ENCODE peak calls at places on chromosomes 11 and 22, in five cellular contexts. Y is neural progenitor cell; H is uterus; Q is IMR-90; F is CD8-positive, alpha-beta T cell. R is an unnamed sample. For H3K9me3, the result is how much of the 10 kb centered on the place peaks cover.

GRCh38 chr11:64084962-64085710 is 49.4 kb downstream of the FLRT1 start:
- DNase-seq in Y (no peak), H (no peak), Q (no peak), F (no peak), R (no peak)

GRCh38 chr11:35927730-35928129 is 16.1 kb upstream of the LDLRAD3 start:
- DNase-seq in Y (no peak), H (peak), Q (peak), F (no peak), R (no peak)

GRCh38 chr11:131430466-131431176 is 60.2 kb downstream of the NTM start:
- DNase-seq in Y (no peak), H (no peak), Q (no peak), F (no peak), R (no peak)

GRCh38 chr22:45966320-45966891 is 10.6 kb downstream of the WNT7B start:
- DNase-seq in Y (no peak), H (no peak), Q (no peak), F (no peak), R (no peak)

GRCh38 chr11:15551897-15552851 is 437.5 kb downstream of the INSC start:
- DNase-seq in Y (peak), H (no peak), Q (no peak), F (no peak), R (no peak)

GRCh38 chr22:41482319-41482935 is 13.5 kb downstream of the ACO2 start:
- DNase-seq in Y (no peak), H (no peak), Q (peak), F (no peak), R (no peak)

GRCh38 chr11:44950625-44951472 is at the start of gene TP53I11:
- DNase-seq in Y (peak), H (peak), Q (peak), F (peak), R (peak)

GRCh38 chr22:45268167-45268957 is 16.4 kb upstream of the UPK3A start:
- DNase-seq in Y (peak), H (peak), Q (no peak), F (peak), R (peak)

GRCh38 chr11:128246364-128247234 is 340.8 kb downstream of the ETS1 start:
- DNase-seq in Y (peak), H (peak), Q (peak), F (no peak), R (no peak)

GRCh38 chr11:10844364-10844763 is 13.5 kb downstream of the ZBED5 start:
- DNase-seq in Y (no peak), H (no peak), Q (peak), F (no peak), R (no peak)

GRCh38 chr22:50396751-50397370 is 53.7 kb downstream of the PPP6R2 start:
- DNase-seq in Y (no peak), H (no peak), Q (peak), F (no peak), R (no peak)

GRCh38 chr11:114605370-114605769 is 9.8 kb upstream of the NXPE4 start:
- DNase-seq in Y (no peak), H (no peak), Q (no peak), F (no peak), R (no peak)
- H3K9me3 ChIP-seq in Y (under half), H (under half), Q (under half), F (under half), R (under half)

GRCh38 chr22:48440673-48441552 is 1386.8 kb downstream of the BRD1 start:
- DNase-seq in Y (no peak), H (no peak), Q (no peak), F (no peak), R (no peak)
- H3K9me3 ChIP-seq in Y (under half), H (under half), Q (half or more), F (under half), R (under half)

GRCh38 chr11:102426570-102426969 is 26.0 kb downstream of the TMEM123 start:
- DNase-seq in Y (no peak), H (no peak), Q (no peak), F (no peak), R (no peak)
- H3K9me3 ChIP-seq in Y (under half), H (under half), Q (under half), F (under half), R (under half)

DNA sequence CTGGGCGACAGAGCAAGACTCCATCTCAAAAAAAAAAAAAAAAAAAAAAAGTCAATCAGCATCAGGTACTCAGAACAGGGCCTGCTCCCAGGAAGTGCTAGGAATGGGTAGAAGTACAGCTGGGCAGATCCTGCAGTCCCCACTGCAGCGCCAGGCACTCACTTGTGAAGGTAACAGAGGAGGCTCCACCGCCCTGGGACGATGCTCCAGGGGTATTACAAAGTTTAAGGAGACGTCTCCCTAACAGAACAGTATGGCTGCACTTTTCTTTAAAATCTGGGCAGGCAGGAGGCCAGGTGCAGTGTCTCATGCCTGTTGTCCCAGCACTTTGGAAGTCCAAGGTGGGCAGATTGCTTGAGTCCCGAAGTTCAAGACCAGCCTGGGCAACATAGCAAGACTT is 1449.0 kb downstream of the BRD1 start:
- DNase-seq in Y (no peak), H (no peak), Q (no peak), F (no peak), R (no peak)
- H3K9me3 ChIP-seq in Y (under half), H (under half), Q (under half), F (under half), R (under half)

GRCh38 chr11:50379484-50379883 is 346.8 kb downstream of the OR4C45 start:
- DNase-seq in Y (no peak), H (no peak), Q (no peak), F (no peak), R (no peak)
- H3K9me3 ChIP-seq in Y (half or more), H (under half), Q (under half), F (under half), R (under half)

GRCh38 chr11:67024966-67025365 is 2.0 kb downstream of the SYT12 start:
- DNase-seq in Y (no peak), H (no peak), Q (no peak), F (no peak), R (no peak)
- H3K9me3 ChIP-seq in Y (under half), H (under half), Q (under half), F (under half), R (under half)

DNA sequence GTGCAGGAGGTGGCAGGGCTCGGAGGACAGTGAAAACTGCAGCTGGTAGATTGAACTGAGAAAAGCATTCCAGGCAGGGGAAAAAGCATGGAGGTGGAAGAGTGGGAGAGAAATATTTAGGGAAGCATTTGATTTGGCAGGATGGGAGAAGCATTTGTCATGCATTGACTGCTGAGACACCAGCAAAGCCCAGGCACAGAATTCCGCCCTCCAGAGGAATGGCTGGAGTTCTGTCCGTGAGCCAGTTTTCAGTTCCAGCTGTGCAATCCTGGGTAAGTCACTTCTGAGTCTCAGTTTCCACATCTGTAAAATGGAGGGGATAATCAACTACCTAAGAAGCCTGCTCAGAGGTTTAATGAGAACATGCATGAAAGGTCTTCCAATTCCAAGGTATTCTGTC is 4.3 kb upstream of the TSKU start:
- DNase-seq in Y (no peak), H (no peak), Q (no peak), F (no peak), R (no peak)
- H3K9me3 ChIP-seq in Y (under half), H (under half), Q (under half), F (under half), R (under half)

GRCh38 chr22:48663297-48663696 is 1164.4 kb downstream of the BRD1 start:
- DNase-seq in Y (peak), H (no peak), Q (no peak), F (no peak), R (no peak)
- H3K9me3 ChIP-seq in Y (under half), H (under half), Q (under half), F (under half), R (under half)

GRCh38 chr11:50278756-50279155 is 246.1 kb downstream of the OR4C45 start:
- DNase-seq in Y (no peak), H (no peak), Q (no peak), F (no peak), R (no peak)

GRCh38 chr11:50275133-50275532 is 242.5 kb downstream of the OR4C45 start:
- DNase-seq in Y (no peak), H (no peak), Q (no peak), F (no peak), R (no peak)
- H3K9me3 ChIP-seq in Y (under half), H (under half), Q (under half), F (under half), R (under half)

R was measured in T-helper 17 cell.